ENCODE peak calls at places on chromosomes 6 and 20, in eight cellular contexts. One of them, this sample, is unnamed.
A peak's percentile ranks its signal among the peaks of the same experiment; 100 is the strongest.

GRCh38 chr20:35776513-35777101 is 4.8 kb downstream of the PHF20 start:
- DNase-seq in ovary: peak; percentile 23
- DNase-seq in Kasumi-1: no peak
- DNase-seq in AG08395: no peak
- DNase-seq in OCI-LY7: no peak
- DNase-seq in renal cortical epithelial cell: no peak
- DNase-seq in fibroblast of mammary gland: peak; percentile 55
- DNase-seq in T-helper 2 cell treated with Interferon-gamma antibody and Interleukin-4, amounts not matched to agents 5 μg/mL and 100 μg/mL, for 36 hours: no peak
- DNase-seq in this sample: no peak

GRCh38 chr20:64031822-64032314 is 4.1 kb upstream of the C20orf204 start:
- DNase-seq in fibroblast of mammary gland: no peak
- DNase-seq in OCI-LY7: no peak
- DNase-seq in Kasumi-1: no peak
- DNase-seq in ovary: no peak
- DNase-seq in renal cortical epithelial cell: no peak
- DNase-seq in AG08395: no peak
- DNase-seq in T-helper 2 cell treated with Interferon-gamma antibody and Interleukin-4, amounts not matched to agents 5 μg/mL and 100 μg/mL, for 36 hours: no peak
- DNase-seq in this sample: no peak

GRCh38 chr6:132537145-132537544 is 932 bp upstream of the TAAR9 start:
- DNase-seq in AG08395: no peak
- DNase-seq in T-helper 2 cell treated with Interferon-gamma antibody and Interleukin-4, amounts not matched to agents 5 μg/mL and 100 μg/mL, for 36 hours: no peak
- DNase-seq in fibroblast of mammary gland: no peak
- DNase-seq in OCI-LY7: no peak
- DNase-seq in renal cortical epithelial cell: no peak
- DNase-seq in ovary: no peak
- DNase-seq in Kasumi-1: no peak
- DNase-seq in this sample: no peak

GRCh38 chr6:3231213-3232016 is 4.0 kb upstream of the TUBB2B start:
- DNase-seq in ovary: peak; percentile 55
- DNase-seq in Kasumi-1: no peak
- DNase-seq in OCI-LY7: no peak
- DNase-seq in renal cortical epithelial cell: peak; percentile 78
- DNase-seq in AG08395: peak; percentile 81
- DNase-seq in fibroblast of mammary gland: peak; percentile 54
- DNase-seq in T-helper 2 cell treated with Interferon-gamma antibody and Interleukin-4, amounts not matched to agents 5 μg/mL and 100 μg/mL, for 36 hours: no peak
- DNase-seq in this sample: peak; percentile 44

GRCh38 chr20:45427236-45428149 is 11.6 kb downstream of the PIGT start:
- DNase-seq in ovary: no peak
- DNase-seq in OCI-LY7: no peak
- DNase-seq in renal cortical epithelial cell: no peak
- DNase-seq in Kasumi-1: no peak
- DNase-seq in AG08395: no peak
- DNase-seq in T-helper 2 cell treated with Interferon-gamma antibody and Interleukin-4, amounts not matched to agents 5 μg/mL and 100 μg/mL, for 36 hours: no peak
- DNase-seq in fibroblast of mammary gland: peak; percentile 22
- DNase-seq in this sample: no peak

GRCh38 chr6:15504040-15504491 is 158.8 kb downstream of the DTNBP1 start:
- DNase-seq in T-helper 2 cell treated with Interferon-gamma antibody and Interleukin-4, amounts not matched to agents 5 μg/mL and 100 μg/mL, for 36 hours: no peak
- DNase-seq in Kasumi-1: no peak
- DNase-seq in OCI-LY7: no peak
- DNase-seq in ovary: peak; percentile 50
- DNase-seq in renal cortical epithelial cell: peak; percentile 41
- DNase-seq in fibroblast of mammary gland: peak; percentile 62
- DNase-seq in AG08395: no peak
- DNase-seq in this sample: no peak

GRCh38 chr20:44730441-44730840 is 15.2 kb upstream of the KCNK15 start:
- DNase-seq in T-helper 2 cell treated with Interferon-gamma antibody and Interleukin-4, amounts not matched to agents 5 μg/mL and 100 μg/mL, for 36 hours: no peak
- DNase-seq in fibroblast of mammary gland: peak; percentile 91
- DNase-seq in Kasumi-1: no peak
- DNase-seq in renal cortical epithelial cell: peak; percentile 99
- DNase-seq in ovary: no peak
- DNase-seq in OCI-LY7: no peak
- DNase-seq in AG08395: peak; percentile 42
- DNase-seq in this sample: no peak

GRCh38 chr20:16119909-16120308 is 453.3 kb downstream of the KIF16B start:
- DNase-seq in fibroblast of mammary gland: no peak
- DNase-seq in AG08395: no peak
- DNase-seq in ovary: no peak
- DNase-seq in Kasumi-1: no peak
- DNase-seq in OCI-LY7: no peak
- DNase-seq in T-helper 2 cell treated with Interferon-gamma antibody and Interleukin-4, amounts not matched to agents 5 μg/mL and 100 μg/mL, for 36 hours: no peak
- DNase-seq in renal cortical epithelial cell: no peak
- DNase-seq in this sample: no peak

GRCh38 chr6:170456886-170457698 is 96.0 kb downstream of the PSMB1 start:
- DNase-seq in Kasumi-1: no peak
- DNase-seq in fibroblast of mammary gland: no peak
- DNase-seq in ovary: no peak
- DNase-seq in renal cortical epithelial cell: no peak
- DNase-seq in T-helper 2 cell treated with Interferon-gamma antibody and Interleukin-4, amounts not matched to agents 5 μg/mL and 100 μg/mL, for 36 hours: no peak
- DNase-seq in OCI-LY7: no peak
- DNase-seq in AG08395: no peak
- DNase-seq in this sample: no peak

GRCh38 chr6:111792241-111792640 is 81.0 kb downstream of the FYN start:
- DNase-seq in renal cortical epithelial cell: no peak
- DNase-seq in OCI-LY7: no peak
- DNase-seq in Kasumi-1: no peak
- DNase-seq in AG08395: no peak
- DNase-seq in fibroblast of mammary gland: no peak
- DNase-seq in ovary: no peak
- DNase-seq in T-helper 2 cell treated with Interferon-gamma antibody and Interleukin-4, amounts not matched to agents 5 μg/mL and 100 μg/mL, for 36 hours: no peak
- DNase-seq in this sample: no peak

GRCh38 chr20:37081717-37082289 is 14.0 kb downstream of the RBL1 start:
- DNase-seq in fibroblast of mammary gland: peak; percentile 7
- DNase-seq in T-helper 2 cell treated with Interferon-gamma antibody and Interleukin-4, amounts not matched to agents 5 μg/mL and 100 μg/mL, for 36 hours: no peak
- DNase-seq in renal cortical epithelial cell: no peak
- DNase-seq in OCI-LY7: no peak
- DNase-seq in AG08395: no peak
- DNase-seq in Kasumi-1: peak; percentile 14
- DNase-seq in ovary: no peak
- DNase-seq in this sample: no peak

GRCh38 chr6:165717732-165718465 is 54.9 kb upstream of the PDE10A start:
- DNase-seq in Kasumi-1: no peak
- DNase-seq in T-helper 2 cell treated with Interferon-gamma antibody and Interleukin-4, amounts not matched to agents 5 μg/mL and 100 μg/mL, for 36 hours: no peak
- DNase-seq in AG08395: no peak
- DNase-seq in renal cortical epithelial cell: peak; percentile 78
- DNase-seq in ovary: no peak
- DNase-seq in fibroblast of mammary gland: no peak
- DNase-seq in OCI-LY7: no peak
- DNase-seq in this sample: no peak

GRCh38 chr6:104540743-104541142 is 319.0 kb downstream of the HACE1 start:
- DNase-seq in Kasumi-1: no peak
- DNase-seq in AG08395: peak; percentile 5
- DNase-seq in ovary: no peak
- DNase-seq in fibroblast of mammary gland: peak; percentile 24
- DNase-seq in renal cortical epithelial cell: peak; percentile 9
- DNase-seq in T-helper 2 cell treated with Interferon-gamma antibody and Interleukin-4, amounts not matched to agents 5 μg/mL and 100 μg/mL, for 36 hours: no peak
- DNase-seq in OCI-LY7: no peak
- DNase-seq in this sample: no peak

GRCh38 chr6:11711994-11712698 is 66.5 kb downstream of the ADTRP start:
- DNase-seq in fibroblast of mammary gland: peak; percentile 71
- DNase-seq in OCI-LY7: no peak
- DNase-seq in T-helper 2 cell treated with Interferon-gamma antibody and Interleukin-4, amounts not matched to agents 5 μg/mL and 100 μg/mL, for 36 hours: peak; percentile 61
- DNase-seq in ovary: no peak
- DNase-seq in Kasumi-1: no peak
- DNase-seq in renal cortical epithelial cell: no peak
- DNase-seq in AG08395: no peak
- DNase-seq in this sample: no peak

GRCh38 chr20:6053064-6053775 is 640 bp downstream of the LRRN4 start:
- DNase-seq in ovary: no peak
- DNase-seq in T-helper 2 cell treated with Interferon-gamma antibody and Interleukin-4, amounts not matched to agents 5 μg/mL and 100 μg/mL, for 36 hours: no peak
- DNase-seq in OCI-LY7: no peak
- DNase-seq in renal cortical epithelial cell: no peak
- DNase-seq in fibroblast of mammary gland: no peak
- DNase-seq in AG08395: no peak
- DNase-seq in Kasumi-1: no peak
- DNase-seq in this sample: no peak

GRCh38 chr6:3457710-3458605 is 1.1 kb upstream of the SLC22A23 start:
- DNase-seq in OCI-LY7: no peak
- DNase-seq in ovary: peak; percentile 14
- DNase-seq in AG08395: no peak
- DNase-seq in renal cortical epithelial cell: peak; percentile 15
- DNase-seq in T-helper 2 cell treated with Interferon-gamma antibody and Interleukin-4, amounts not matched to agents 5 μg/mL and 100 μg/mL, for 36 hours: no peak
- DNase-seq in Kasumi-1: no peak
- DNase-seq in fibroblast of mammary gland: no peak
- DNase-seq in this sample: no peak

GRCh38 chr20:33648396-33649004 is 13.6 kb upstream of the C20orf144 start:
- DNase-seq in ovary: no peak
- DNase-seq in T-helper 2 cell treated with Interferon-gamma antibody and Interleukin-4, amounts not matched to agents 5 μg/mL and 100 μg/mL, for 36 hours: no peak
- DNase-seq in OCI-LY7: no peak
- DNase-seq in AG08395: peak; percentile 38
- DNase-seq in fibroblast of mammary gland: peak; percentile 26
- DNase-seq in Kasumi-1: no peak
- DNase-seq in renal cortical epithelial cell: no peak
- DNase-seq in this sample: no peak

GRCh38 chr20:62308102-62308822 is 5.5 kb downstream of the ADRM1 start:
- DNase-seq in T-helper 2 cell treated with Interferon-gamma antibody and Interleukin-4, amounts not matched to agents 5 μg/mL and 100 μg/mL, for 36 hours: no peak
- DNase-seq in AG08395: no peak
- DNase-seq in fibroblast of mammary gland: no peak
- DNase-seq in Kasumi-1: no peak
- DNase-seq in ovary: no peak
- DNase-seq in renal cortical epithelial cell: no peak
- DNase-seq in OCI-LY7: no peak
- DNase-seq in this sample: no peak

GRCh38 chr6:155069543-155069942 is 74.4 kb downstream of the TIAM2 start:
- DNase-seq in renal cortical epithelial cell: no peak
- DNase-seq in T-helper 2 cell treated with Interferon-gamma antibody and Interleukin-4, amounts not matched to agents 5 μg/mL and 100 μg/mL, for 36 hours: no peak
- DNase-seq in OCI-LY7: no peak
- DNase-seq in Kasumi-1: no peak
- DNase-seq in ovary: no peak
- DNase-seq in fibroblast of mammary gland: no peak
- DNase-seq in AG08395: no peak
- DNase-seq in this sample: no peak

GRCh38 chr20:33666293-33667244 is at the start of gene ACTL10:
- DNase-seq in ovary: peak; percentile 99
- DNase-seq in fibroblast of mammary gland: peak; percentile 98
- DNase-seq in AG08395: peak; percentile 97
- DNase-seq in OCI-LY7: peak; percentile 94
- DNase-seq in Kasumi-1: peak; percentile 97
- DNase-seq in T-helper 2 cell treated with Interferon-gamma antibody and Interleukin-4, amounts not matched to agents 5 μg/mL and 100 μg/mL, for 36 hours: peak; percentile 88
- DNase-seq in renal cortical epithelial cell: peak; percentile 94
- DNase-seq in this sample: peak; percentile 96

GRCh38 chr20:63864545-63864977 is 509 bp upstream of the TPD52L2 start:
- DNase-seq in AG08395: no peak
- DNase-seq in fibroblast of mammary gland: no peak
- DNase-seq in T-helper 2 cell treated with Interferon-gamma antibody and Interleukin-4, amounts not matched to agents 5 μg/mL and 100 μg/mL, for 36 hours: no peak
- DNase-seq in OCI-LY7: no peak
- DNase-seq in Kasumi-1: no peak
- DNase-seq in renal cortical epithelial cell: no peak
- DNase-seq in ovary: no peak
- DNase-seq in this sample: no peak

GRCh38 chr20:1761116-1761515 is 103.5 kb upstream of the SIRPG start:
- DNase-seq in T-helper 2 cell treated with Interferon-gamma antibody and Interleukin-4, amounts not matched to agents 5 μg/mL and 100 μg/mL, for 36 hours: no peak
- DNase-seq in AG08395: peak; percentile 90
- DNase-seq in Kasumi-1: no peak
- DNase-seq in fibroblast of mammary gland: peak; percentile 93
- DNase-seq in renal cortical epithelial cell: peak; percentile 92
- DNase-seq in OCI-LY7: no peak
- DNase-seq in ovary: no peak
- DNase-seq in this sample: peak; percentile 5

GRCh38 chr20:33482581-33482980 is 7.3 kb upstream of the CBFA2T2 start:
- DNase-seq in ovary: no peak
- DNase-seq in T-helper 2 cell treated with Interferon-gamma antibody and Interleukin-4, amounts not matched to agents 5 μg/mL and 100 μg/mL, for 36 hours: no peak
- DNase-seq in Kasumi-1: no peak
- DNase-seq in OCI-LY7: no peak
- DNase-seq in fibroblast of mammary gland: no peak
- DNase-seq in AG08395: no peak
- DNase-seq in renal cortical epithelial cell: no peak
- DNase-seq in this sample: no peak

GRCh38 chr6:154996841-154997311 is 1.8 kb downstream of the TIAM2 start:
- DNase-seq in T-helper 2 cell treated with Interferon-gamma antibody and Interleukin-4, amounts not matched to agents 5 μg/mL and 100 μg/mL, for 36 hours: no peak
- DNase-seq in fibroblast of mammary gland: no peak
- DNase-seq in OCI-LY7: no peak
- DNase-seq in ovary: no peak
- DNase-seq in Kasumi-1: no peak
- DNase-seq in AG08395: no peak
- DNase-seq in renal cortical epithelial cell: peak; percentile 23
- DNase-seq in this sample: no peak

GRCh38 chr20:4435210-4435609 is 286.5 kb upstream of the PRND start:
- DNase-seq in renal cortical epithelial cell: no peak
- DNase-seq in ovary: no peak
- DNase-seq in AG08395: peak; percentile 72
- DNase-seq in T-helper 2 cell treated with Interferon-gamma antibody and Interleukin-4, amounts not matched to agents 5 μg/mL and 100 μg/mL, for 36 hours: no peak
- DNase-seq in OCI-LY7: no peak
- DNase-seq in Kasumi-1: no peak
- DNase-seq in fibroblast of mammary gland: peak; percentile 85
- DNase-seq in this sample: peak; percentile 73

GRCh38 chr20:62545901-62546525 is 70.2 kb upstream of the GATA5 start:
- DNase-seq in AG08395: no peak
- DNase-seq in fibroblast of mammary gland: no peak
- DNase-seq in OCI-LY7: no peak
- DNase-seq in renal cortical epithelial cell: no peak
- DNase-seq in Kasumi-1: no peak
- DNase-seq in ovary: no peak
- DNase-seq in T-helper 2 cell treated with Interferon-gamma antibody and Interleukin-4, amounts not matched to agents 5 μg/mL and 100 μg/mL, for 36 hours: no peak
- DNase-seq in this sample: no peak

GRCh38 chr6:119079288-119079809 is 885 bp upstream of the FAM184A start:
- DNase-seq in AG08395: peak; percentile 8
- DNase-seq in renal cortical epithelial cell: peak; percentile 3
- DNase-seq in fibroblast of mammary gland: peak; percentile 77
- DNase-seq in Kasumi-1: no peak
- DNase-seq in OCI-LY7: no peak
- DNase-seq in T-helper 2 cell treated with Interferon-gamma antibody and Interleukin-4, amounts not matched to agents 5 μg/mL and 100 μg/mL, for 36 hours: no peak
- DNase-seq in ovary: no peak
- DNase-seq in this sample: no peak

GRCh38 chr6:125363360-125364121 is 61.8 kb upstream of the HDDC2 start:
- DNase-seq in renal cortical epithelial cell: peak; percentile 21
- DNase-seq in Kasumi-1: no peak
- DNase-seq in fibroblast of mammary gland: peak; percentile 62
- DNase-seq in OCI-LY7: no peak
- DNase-seq in T-helper 2 cell treated with Interferon-gamma antibody and Interleukin-4, amounts not matched to agents 5 μg/mL and 100 μg/mL, for 36 hours: no peak
- DNase-seq in AG08395: peak; percentile 11
- DNase-seq in ovary: no peak
- DNase-seq in this sample: no peak

GRCh38 chr20:35451295-35451694 is 4.1 kb upstream of the CEP250 start:
- DNase-seq in OCI-LY7: no peak
- DNase-seq in renal cortical epithelial cell: no peak
- DNase-seq in ovary: no peak
- DNase-seq in AG08395: no peak
- DNase-seq in T-helper 2 cell treated with Interferon-gamma antibody and Interleukin-4, amounts not matched to agents 5 μg/mL and 100 μg/mL, for 36 hours: no peak
- DNase-seq in fibroblast of mammary gland: no peak
- DNase-seq in Kasumi-1: no peak
- DNase-seq in this sample: no peak

GRCh38 chr6:2973656-2974055 is 2.3 kb upstream of the SERPINB6 start:
- DNase-seq in AG08395: peak; percentile 53
- DNase-seq in ovary: no peak
- DNase-seq in fibroblast of mammary gland: peak; percentile 87
- DNase-seq in Kasumi-1: no peak
- DNase-seq in OCI-LY7: no peak
- DNase-seq in renal cortical epithelial cell: no peak
- DNase-seq in T-helper 2 cell treated with Interferon-gamma antibody and Interleukin-4, amounts not matched to agents 5 μg/mL and 100 μg/mL, for 36 hours: no peak
- DNase-seq in this sample: no peak

GRCh38 chr6:72787521-72788031 is 165.7 kb downstream of the KCNQ5 start:
- DNase-seq in AG08395: peak; percentile 42
- DNase-seq in fibroblast of mammary gland: peak; percentile 82
- DNase-seq in ovary: no peak
- DNase-seq in Kasumi-1: no peak
- DNase-seq in T-helper 2 cell treated with Interferon-gamma antibody and Interleukin-4, amounts not matched to agents 5 μg/mL and 100 μg/mL, for 36 hours: no peak
- DNase-seq in renal cortical epithelial cell: peak; percentile 89
- DNase-seq in OCI-LY7: no peak
- DNase-seq in this sample: peak; percentile 99

GRCh38 chr6:34243131-34243771 is 5.6 kb downstream of the SMIM29 start:
- DNase-seq in renal cortical epithelial cell: peak; percentile 41
- DNase-seq in OCI-LY7: no peak
- DNase-seq in ovary: no peak
- DNase-seq in AG08395: no peak
- DNase-seq in fibroblast of mammary gland: peak; percentile 76
- DNase-seq in T-helper 2 cell treated with Interferon-gamma antibody and Interleukin-4, amounts not matched to agents 5 μg/mL and 100 μg/mL, for 36 hours: peak; percentile 36
- DNase-seq in Kasumi-1: no peak
- DNase-seq in this sample: no peak

GRCh38 chr6:8499540-8499939 is 64.2 kb upstream of the SLC35B3 start:
- DNase-seq in renal cortical epithelial cell: peak; percentile 18
- DNase-seq in T-helper 2 cell treated with Interferon-gamma antibody and Interleukin-4, amounts not matched to agents 5 μg/mL and 100 μg/mL, for 36 hours: no peak
- DNase-seq in Kasumi-1: peak; percentile 17
- DNase-seq in fibroblast of mammary gland: no peak
- DNase-seq in ovary: no peak
- DNase-seq in AG08395: peak; percentile 3
- DNase-seq in OCI-LY7: peak; percentile 3
- DNase-seq in this sample: no peak

GRCh38 chr6:130307752-130308361 is 58.0 kb upstream of the TMEM200A start:
- DNase-seq in fibroblast of mammary gland: peak; percentile 82
- DNase-seq in AG08395: peak; percentile 56
- DNase-seq in ovary: no peak
- DNase-seq in renal cortical epithelial cell: peak; percentile 62
- DNase-seq in OCI-LY7: no peak
- DNase-seq in Kasumi-1: no peak
- DNase-seq in T-helper 2 cell treated with Interferon-gamma antibody and Interleukin-4, amounts not matched to agents 5 μg/mL and 100 μg/mL, for 36 hours: no peak
- DNase-seq in this sample: peak; percentile 57